ENCODE peak calls at places on chromosomes 11 and 22, in four cellular contexts. G is H1, J is HepG2, C is SK-N-SH. S is an unnamed sample.

GRCh38 chr11:27055065-27055682 is 14.6 kb downstream of the BBOX1 start:
- DNase-seq in C (no peak), G (no peak), J (peak), S (no peak)

GRCh38 chr11:440065-441042 is 1.5 kb downstream of the ANO9 start:
- DNase-seq in J (peak), C (peak), G (no peak), S (no peak)

GRCh38 chr22:46250035-46250782 is at the start of gene CDPF1:
- DNase-seq in J (peak), G (peak), C (peak), S (peak)

GRCh38 chr22:39128508-39128907 is 24.0 kb downstream of the CBX7 start:
- DNase-seq in G (no peak), C (no peak), J (no peak), S (no peak)

GRCh38 chr11:64141081-64141783 is 24.7 kb downstream of the MACROD1 start:
- DNase-seq in J (no peak), G (no peak), C (peak), S (no peak)

GRCh38 chr11:128496684-128497056 is 90.7 kb downstream of the ETS1 start:
- DNase-seq in C (no peak), J (no peak), G (no peak), S (no peak)

GRCh38 chr11:100677796-100678195 is 9.3 kb upstream of the ARHGAP42 start:
- DNase-seq in G (no peak), C (no peak), J (no peak), S (no peak)

GRCh38 chr11:46387919-46388618 is 3.5 kb downstream of the CHRM4 start:
- DNase-seq in G (no peak), J (no peak), C (no peak), S (no peak)

GRCh38 chr11:83063073-83063754 is 8.5 kb downstream of the RAB30 start:
- DNase-seq in G (no peak), J (no peak), C (no peak), S (no peak)

GRCh38 chr11:125192717-125193116 is 28.2 kb downstream of the PKNOX2 start:
- DNase-seq in G (no peak), C (no peak), J (no peak), S (no peak)

DNA sequence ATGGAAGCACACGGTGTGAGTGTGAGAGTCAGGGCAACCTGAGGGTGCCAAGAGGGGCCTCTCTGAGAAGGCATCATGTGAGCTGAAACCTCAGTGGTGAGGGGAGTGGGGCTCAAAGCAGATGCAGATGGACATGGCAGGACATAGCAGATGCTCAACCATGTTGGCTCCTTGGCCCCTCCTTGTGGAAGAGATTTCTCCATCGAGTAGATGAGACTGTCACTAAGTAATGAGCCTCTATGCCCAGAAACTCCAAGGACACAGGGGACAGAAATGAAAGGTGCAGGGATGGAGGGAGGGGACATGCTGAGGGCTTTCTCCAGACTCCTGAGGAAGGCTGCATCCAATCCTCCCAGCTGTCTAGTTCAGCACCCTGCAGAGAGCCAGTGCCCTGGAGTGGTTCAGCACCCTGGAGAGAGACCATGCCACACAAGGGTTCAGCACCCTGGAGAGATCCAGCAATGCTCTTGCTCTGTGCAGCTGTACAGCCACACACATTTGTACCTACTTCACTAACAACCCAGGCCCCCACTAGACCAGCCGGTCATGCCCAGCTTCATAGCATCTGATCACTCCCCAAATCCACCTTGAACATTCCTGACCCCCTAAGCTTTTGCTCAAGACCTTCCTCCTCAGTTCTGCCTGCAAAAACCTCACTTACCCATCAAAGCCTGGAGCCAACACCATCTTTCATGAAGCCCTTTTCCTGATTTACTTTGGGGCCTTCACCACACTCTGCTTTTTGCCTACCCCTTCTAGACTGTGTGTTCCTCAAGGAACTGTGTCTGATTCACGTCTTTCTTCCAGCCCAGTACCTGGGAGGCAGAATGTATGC is 252.0 kb downstream of the CTTN start:
- DNase-seq in C (no peak), G (no peak), J (peak), S (peak)
- TF ChIP-seq TAF1 in C (no peak), G (no peak), J (peak), S (no peak)

GRCh38 chr11:119205574-119206511 is at the start of gene CBL:
- DNase-seq in G (peak), J (peak), C (peak), S (peak)
- TF ChIP-seq POLR2AphosphoS5 in G (peak), J (peak), C (peak), S (no peak)

GRCh38 chr11:93236741-93237675 is 39.2 kb upstream of the SLC36A4 start:
- DNase-seq in C (peak), J (peak), G (peak), S (no peak)

GRCh38 chr11:93244018-93244417 is 46.2 kb upstream of the SLC36A4 start:
- DNase-seq in C (no peak), J (no peak), G (no peak), S (no peak)

GRCh38 chr11:93234602-93235207 is 36.9 kb upstream of the SLC36A4 start:
- DNase-seq in J (peak), G (peak), C (peak), S (peak)

DNA sequence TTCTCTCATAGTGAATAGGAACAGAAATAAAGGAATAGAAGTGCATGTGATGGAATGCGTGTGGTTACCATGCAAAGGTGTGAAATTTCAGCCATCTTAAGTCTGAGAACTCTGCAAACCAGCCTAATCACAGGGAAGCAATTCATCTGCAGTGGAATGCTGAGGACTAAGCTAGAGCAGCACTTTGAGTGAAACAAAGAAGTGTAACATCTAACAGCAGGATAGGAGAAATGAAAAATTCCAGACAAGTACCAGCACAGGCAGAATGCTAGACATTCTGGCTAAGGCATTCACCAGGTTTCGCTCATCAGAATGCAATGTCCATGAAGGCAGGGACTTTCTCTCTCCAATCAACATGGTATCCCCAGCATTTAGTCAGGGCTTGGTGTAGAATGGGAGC is 41.2 kb upstream of the SLC36A4 start:
- DNase-seq in G (no peak), C (no peak), J (no peak), S (no peak)
- TF ChIP-seq TAF1 in G (no peak), C (no peak), J (no peak), S (no peak)

GRCh38 chr11:126431401-126432064 is 76.0 kb downstream of the ST3GAL4 start:
- DNase-seq in G (no peak), C (no peak), J (peak), S (no peak)
- TF ChIP-seq POLR2AphosphoS5 in G (no peak), C (peak), J (no peak), S (no peak)